ENCODE peak calls at places on chromosomes 4 and X, in seven cellular contexts. H is body of pancreas, U is transverse colon, Z is A549, S is HepG2, K is stomach, M is tibial nerve. T is an unnamed sample. For H3K4me1, the result is how much of the 10 kb centered on the place peaks cover.

GRCh38 chr4:114495471-114495928 is 103.1 kb upstream of the UGT8 start:
- DNase-seq in H (no peak), U (no peak), Z (no peak), S (no peak), K (no peak), M (no peak), T (no peak)

GRCh38 chr4:147714575-147715401 is 17.1 kb upstream of the ARHGAP10 start:
- DNase-seq in H (no peak), U (peak), Z (no peak), S (no peak), K (no peak), M (peak), T (peak)

GRCh38 chr4:152956650-152957436 is 20.7 kb downstream of the FHDC1 start:
- DNase-seq in H (no peak), U (peak), Z (peak), S (peak), K (peak), M (no peak), T (no peak)

GRCh38 chr4:683982-684571 is 4.9 kb downstream of the SLC49A3 start:
- DNase-seq in H (peak), U (peak), Z (peak), S (peak), K (peak), M (peak), T (no peak)

GRCh38 chrX:53319614-53320542 is 38.5 kb upstream of the IQSEC2 start:
- DNase-seq in H (peak), U (no peak), Z (no peak), S (no peak), K (no peak), M (no peak), T (no peak)

GRCh38 chrX:64894454-64895038 is 81.7 kb downstream of the ZC4H2 start:
- DNase-seq in H (no peak), U (peak), Z (peak), S (peak), K (peak), M (no peak), T (no peak)

GRCh38 chrX:69107231-69107739 is 58.0 kb downstream of the PJA1 start:
- DNase-seq in H (peak), U (no peak), Z (no peak), S (no peak), K (peak), M (no peak), T (peak)

GRCh38 chrX:11531226-11531625 is 134.5 kb downstream of the ARHGAP6 start:
- DNase-seq in H (no peak), U (no peak), Z (peak), S (no peak), K (no peak), M (no peak), T (no peak)

GRCh38 chr4:41057456-41057855 is 156.9 kb downstream of the APBB2 start:
- DNase-seq in H (no peak), U (no peak), Z (no peak), S (no peak), K (no peak), M (no peak), T (no peak)

GRCh38 chrX:39984191-39984956 is 113.4 kb downstream of the BCOR start:
- DNase-seq in H (peak), U (no peak), Z (no peak), S (no peak), K (no peak), M (no peak), T (peak)

GRCh38 chr4:141099326-141099725 is 33.9 kb downstream of the RNF150 start:
- DNase-seq in H (no peak), U (no peak), Z (no peak), S (no peak), K (no peak), M (no peak), T (no peak)

GRCh38 chrX:39477438-39478120 is 620.2 kb downstream of the BCOR start:
- DNase-seq in H (peak), U (peak), Z (no peak), S (no peak), K (peak), M (no peak), T (peak)

GRCh38 chr4:114597410-114598115 is 1.0 kb upstream of the UGT8 start:
- DNase-seq in H (peak), U (peak), Z (no peak), S (no peak), K (peak), M (no peak), T (no peak)

GRCh38 chrX:47248576-47248975 is 15.8 kb downstream of the USP11 start:
- DNase-seq in H (no peak), U (no peak), Z (no peak), S (no peak), K (no peak), M (no peak), T (no peak)

GRCh38 chr4:39627413-39627812 is 11.3 kb downstream of the SMIM14 start:
- DNase-seq in H (no peak), U (no peak), Z (no peak), S (peak), K (no peak), M (no peak), T (no peak)

GRCh38 chr4:97656034-97656720 is 487.1 kb downstream of the STPG2 start:
- DNase-seq in H (no peak), U (no peak), Z (peak), S (no peak), K (no peak), M (no peak), T (no peak)

GRCh38 chr4:75686346-75686745 is 13.1 kb upstream of the G3BP2 start:
- DNase-seq in H (no peak), U (no peak), Z (no peak), S (no peak), K (no peak), M (no peak), T (no peak)

GRCh38 chr4:84914686-84915395 is 51.6 kb downstream of the WDFY3 start:
- DNase-seq in H (no peak), U (no peak), Z (no peak), S (no peak), K (no peak), M (no peak), T (no peak)

GRCh38 chrX:76148753-76149152 is 24.1 kb upstream of the PBDC1 start:
- DNase-seq in H (peak), U (peak), Z (peak), S (peak), K (no peak), M (no peak), T (peak)

GRCh38 chr4:86403575-86403974 is 43.7 kb upstream of the MAPK10 start:
- DNase-seq in H (no peak), U (no peak), Z (no peak), S (no peak), K (no peak), M (no peak), T (no peak)

GRCh38 chr4:112521123-112522116 is 5.4 kb upstream of the NEUROG2 start:
- DNase-seq in H (peak), U (no peak), Z (no peak), S (no peak), K (no peak), M (no peak), T (no peak)

GRCh38 chr4:47855350-47855749 is 17.5 kb upstream of the CORIN start:
- DNase-seq in H (no peak), U (no peak), Z (no peak), S (no peak), K (no peak), M (no peak), T (no peak)

GRCh38 chr4:47217291-47217690 is 185.9 kb downstream of the GABRB1 start:
- DNase-seq in H (no peak), U (no peak), Z (no peak), S (no peak), K (no peak), M (no peak), T (no peak)

GRCh38 chr4:56505269-56506109 is at the start of gene ARL9:
- DNase-seq in H (peak), U (peak), Z (peak), S (no peak), K (peak), M (no peak), T (peak)

GRCh38 chrX:7055386-7056137 is 92.0 kb upstream of the STS start:
- DNase-seq in H (no peak), U (peak), Z (no peak), S (no peak), K (peak), M (no peak), T (no peak)

GRCh38 chrX:135484636-135485289 is 35.7 kb upstream of the INTS6L start:
- DNase-seq in H (no peak), U (no peak), Z (peak), S (peak), K (no peak), M (no peak), T (no peak)

GRCh38 chrX:10397349-10397748 is 223.0 kb downstream of the MID1 start:
- DNase-seq in H (no peak), U (no peak), Z (no peak), S (no peak), K (no peak), M (no peak), T (no peak)

DNA sequence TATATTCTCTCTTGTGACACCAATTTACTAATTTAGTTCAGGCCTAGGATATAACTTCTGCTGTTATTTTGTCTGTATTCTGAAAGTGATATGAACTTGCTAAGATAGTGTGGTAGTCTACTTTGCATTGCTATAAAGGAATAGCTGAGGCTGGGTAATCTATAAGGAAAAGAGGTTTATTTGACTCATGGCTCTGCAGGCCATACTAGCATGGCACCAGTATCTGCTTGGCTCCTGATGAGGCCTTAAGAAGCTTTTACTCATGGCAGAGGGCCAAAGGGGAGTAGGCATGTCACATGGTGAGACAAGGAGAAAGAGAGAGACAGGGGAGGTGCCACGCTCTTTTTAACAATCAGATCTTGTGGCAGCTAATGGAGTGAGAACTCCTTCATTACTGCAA is 247.3 kb downstream of the GPAT3 start:
- DNase-seq in H (no peak), U (no peak), Z (no peak), S (no peak), K (no peak), M (no peak), T (no peak)
- H3K27ac ChIP-seq in H (no peak), U (no peak), Z (no peak), S (no peak), K (no peak), M (no peak), T (no peak)

GRCh38 chr4:183444953-183445543 is 612 bp downstream of the CDKN2AIP start:
- DNase-seq in H (peak), U (peak), Z (no peak), S (no peak), K (peak), M (peak), T (no peak)
- H3K4me1 ChIP-seq in H (half or more), U (under half), Z (under half), S (half or more), K (half or more), M (half or more), T (under half)

GRCh38 chrX:12973561-12974216 is 1.2 kb upstream of the TMSB4X start:
- DNase-seq in H (no peak), U (no peak), Z (no peak), S (no peak), K (peak), M (no peak), T (no peak)

GRCh38 chrX:12972239-12972638 is 2.7 kb upstream of the TMSB4X start:
- DNase-seq in H (no peak), U (no peak), Z (no peak), S (no peak), K (no peak), M (no peak), T (no peak)

GRCh38 chrX:12971282-12972003 is 3.5 kb upstream of the TMSB4X start:
- DNase-seq in H (peak), U (no peak), Z (no peak), S (no peak), K (peak), M (no peak), T (no peak)

GRCh38 chrX:12974217-12974796 is 603 bp upstream of the TMSB4X start:
- DNase-seq in H (peak), U (peak), Z (peak), S (no peak), K (peak), M (peak), T (peak)

GRCh38 chrX:12972867-12973560 is 1.9 kb upstream of the TMSB4X start:
- DNase-seq in H (no peak), U (no peak), Z (no peak), S (no peak), K (no peak), M (no peak), T (no peak)
- TF ChIP-seq POLR2A in H (no peak), U (no peak), Z (no peak), S (no peak), K (no peak), M (no peak), T (no peak)

GRCh38 chrX:14872355-14872754 is 514 bp downstream of the FANCB start:
- DNase-seq in H (no peak), U (no peak), Z (no peak), S (no peak), K (no peak), M (no peak), T (no peak)
- H3K27ac ChIP-seq in H (peak), U (peak), Z (peak), S (no peak), K (no peak), M (peak), T (peak)

GRCh38 chr4:82371398-82371972 is 2.3 kb downstream of the HNRNPD start:
- DNase-seq in H (no peak), U (no peak), Z (no peak), S (no peak), K (no peak), M (no peak), T (no peak)
- H3K4me1 ChIP-seq in H (half or more), U (half or more), Z (under half), S (half or more), K (half or more), M (half or more), T (under half)

GRCh38 chr4:37828843-37829242 is 2.4 kb downstream of the PGM2 start:
- DNase-seq in H (no peak), U (no peak), Z (no peak), S (no peak), K (no peak), M (no peak), T (no peak)

GRCh38 chr4:37827030-37827705 is 682 bp downstream of the PGM2 start:
- DNase-seq in H (no peak), U (peak), Z (no peak), S (no peak), K (peak), M (no peak), T (no peak)

GRCh38 chr4:37827802-37828321 is 1.4 kb downstream of the PGM2 start:
- DNase-seq in H (no peak), U (no peak), Z (no peak), S (no peak), K (no peak), M (no peak), T (no peak)

GRCh38 chr4:37825943-37826281 is 574 bp upstream of the PGM2 start:
- DNase-seq in H (no peak), U (peak), Z (no peak), S (no peak), K (no peak), M (no peak), T (no peak)

GRCh38 chr4:37826282-37827029 is at the start of gene PGM2:
- DNase-seq in H (peak), U (peak), Z (peak), S (peak), K (peak), M (peak), T (peak)
- TF ChIP-seq POLR2A in H (peak), U (peak), Z (peak), S (peak), K (peak), M (no peak), T (peak)

DNA sequence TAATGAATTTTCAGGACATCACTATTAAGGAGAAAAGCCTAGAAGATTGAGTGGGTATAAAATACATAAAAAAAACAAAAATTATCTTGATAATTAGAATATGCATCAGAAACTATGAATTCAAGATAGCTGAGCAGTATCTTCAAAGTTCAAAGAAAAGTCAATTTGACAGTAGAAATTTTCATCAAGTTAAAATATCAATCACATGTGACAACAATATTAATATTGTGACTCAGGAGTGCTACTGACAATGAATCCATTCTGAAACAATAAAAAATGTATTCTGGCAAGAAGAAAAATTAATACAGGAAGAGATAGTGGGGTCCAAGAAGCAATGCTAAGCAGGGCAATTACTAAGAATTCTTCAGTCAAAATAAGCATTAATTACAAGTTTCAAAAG is 151.9 kb upstream of the GLRA2 start:
- DNase-seq in H (no peak), U (no peak), Z (no peak), S (no peak), K (no peak), M (no peak), T (no peak)
- H3K27ac ChIP-seq in H (no peak), U (no peak), Z (no peak), S (no peak), K (no peak), M (no peak), T (no peak)

GRCh38 chr4:139676913-139677585 is 11.4 kb downstream of the MGST2 start:
- DNase-seq in H (no peak), U (no peak), Z (no peak), S (peak), K (no peak), M (no peak), T (no peak)
- H3K4me1 ChIP-seq in H (under half), U (under half), Z (under half), S (half or more), K (under half), M (under half), T (under half)

DNA sequence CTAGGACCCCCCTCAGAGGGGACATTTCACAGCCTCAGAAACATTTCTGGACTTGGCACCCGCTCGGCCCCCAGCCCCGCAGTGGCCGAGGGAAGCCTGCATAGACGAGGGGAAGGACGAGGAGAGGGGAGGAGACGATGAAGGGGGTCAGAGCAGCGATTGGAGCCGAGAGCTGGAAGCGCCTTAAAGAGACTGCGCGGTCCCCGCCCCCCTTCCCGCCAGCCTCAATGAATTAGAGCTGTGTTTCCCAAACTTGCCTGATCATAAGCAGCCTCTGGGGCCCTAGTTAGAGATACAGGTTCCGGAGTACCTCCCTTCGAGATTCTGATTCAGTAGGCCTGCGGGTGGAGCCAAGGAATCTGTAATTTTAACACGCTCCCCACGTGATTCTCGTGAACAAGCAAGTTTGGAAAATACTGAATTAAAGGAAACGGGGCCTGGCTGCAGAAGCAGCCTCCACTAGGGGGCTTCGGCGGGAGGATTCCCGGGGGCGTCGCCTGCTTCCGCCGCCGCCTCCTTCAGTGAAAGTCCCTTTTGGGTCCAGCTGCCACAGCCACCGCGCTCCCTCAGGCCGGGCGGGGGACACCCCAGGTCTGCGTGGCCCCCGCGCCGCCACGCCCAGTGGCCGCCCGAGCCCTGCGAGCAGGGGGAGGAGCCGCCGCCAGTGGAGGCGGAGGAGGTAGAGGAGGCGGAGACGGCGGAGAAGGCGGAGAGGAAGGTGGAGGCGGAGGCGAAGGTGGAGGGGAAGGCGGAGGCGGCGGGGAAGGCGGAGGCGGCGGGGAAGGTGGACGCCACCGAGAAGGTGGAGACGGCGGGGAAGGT is at the start of gene USP27X:
- DNase-seq in H (peak), U (peak), Z (peak), S (peak), K (peak), M (peak), T (peak)
- TF ChIP-seq POLR2A in H (peak), U (peak), Z (peak), S (no peak), K (no peak), M (no peak), T (peak)

GRCh38 chr4:105145913-105146285 is 777 bp upstream of the TET2 start:
- DNase-seq in H (peak), U (peak), Z (no peak), S (no peak), K (no peak), M (no peak), T (no peak)

GRCh38 chr4:105140684-105141490 is 5.8 kb upstream of the TET2 start:
- DNase-seq in H (peak), U (peak), Z (peak), S (peak), K (no peak), M (no peak), T (no peak)

GRCh38 chr4:105146286-105147219 is at the start of gene TET2:
- DNase-seq in H (peak), U (peak), Z (peak), S (peak), K (peak), M (peak), T (peak)

GRCh38 chr4:105147226-105148151 is 813 bp downstream of the TET2 start:
- DNase-seq in H (peak), U (peak), Z (peak), S (peak), K (peak), M (no peak), T (peak)

GRCh38 chr4:105145059-105145912 is 1.4 kb upstream of the TET2 start:
- DNase-seq in H (no peak), U (no peak), Z (no peak), S (no peak), K (no peak), M (no peak), T (no peak)
- H3K27ac ChIP-seq in H (peak), U (peak), Z (peak), S (no peak), K (peak), M (peak), T (peak)